ENCODE peak calls at places on chromosomes 7 and 10, in nine cellular contexts. One of them, this sample, is unnamed.
A peak's percentile ranks its signal among the peaks of the same experiment; 100 is the strongest.

GRCh38 chr10:125011926-125012705 is 70.2 kb downstream of the ZRANB1 start:
- DNase-seq in neuronal stem cell: no peak
- DNase-seq in BJ: no peak
- DNase-seq in left ventricle myocardium inferior: peak; percentile 51
- DNase-seq in CD4-positive, alpha-beta T cell: no peak
- DNase-seq in HCT116: no peak
- DNase-seq in IMR-90: no peak
- DNase-seq in SJCRH30: no peak
- DNase-seq in GM23248: peak; percentile 27
- DNase-seq in this sample: peak; percentile 77

GRCh38 chr7:136923111-136923510 is 54.7 kb downstream of the CHRM2 start:
- DNase-seq in neuronal stem cell: no peak
- DNase-seq in BJ: peak; percentile 82
- DNase-seq in left ventricle myocardium inferior: no peak
- DNase-seq in CD4-positive, alpha-beta T cell: no peak
- DNase-seq in HCT116: no peak
- DNase-seq in IMR-90: peak; percentile 77
- DNase-seq in SJCRH30: no peak
- DNase-seq in GM23248: peak; percentile 62
- DNase-seq in this sample: no peak

GRCh38 chr10:99667108-99667751 is 7.9 kb downstream of the ENTPD7 start:
- DNase-seq in neuronal stem cell: no peak
- DNase-seq in BJ: no peak
- DNase-seq in left ventricle myocardium inferior: no peak
- DNase-seq in CD4-positive, alpha-beta T cell: no peak
- DNase-seq in HCT116: peak; percentile 54
- DNase-seq in IMR-90: peak; percentile 92
- DNase-seq in SJCRH30: no peak
- DNase-seq in GM23248: peak; percentile 92
- DNase-seq in this sample: no peak

GRCh38 chr7:42574693-42575084 is 337.2 kb downstream of the C7orf25 start:
- DNase-seq in neuronal stem cell: no peak
- DNase-seq in BJ: no peak
- DNase-seq in left ventricle myocardium inferior: no peak
- DNase-seq in CD4-positive, alpha-beta T cell: no peak
- DNase-seq in HCT116: no peak
- DNase-seq in IMR-90: no peak
- DNase-seq in SJCRH30: peak; percentile 13
- DNase-seq in GM23248: peak; percentile 45
- DNase-seq in this sample: no peak

GRCh38 chr10:89553064-89553734 is 17.8 kb upstream of the SLC16A12 start:
- DNase-seq in neuronal stem cell: no peak
- DNase-seq in BJ: peak; percentile 95
- DNase-seq in left ventricle myocardium inferior: no peak
- DNase-seq in CD4-positive, alpha-beta T cell: no peak
- DNase-seq in HCT116: peak; percentile 82
- DNase-seq in IMR-90: peak; percentile 97
- DNase-seq in SJCRH30: no peak
- DNase-seq in GM23248: peak; percentile 96
- DNase-seq in this sample: no peak

GRCh38 chr10:46523881-46524470 is 32.5 kb downstream of the GPRIN2 start:
- DNase-seq in neuronal stem cell: no peak
- DNase-seq in BJ: peak; percentile 88
- DNase-seq in left ventricle myocardium inferior: peak; percentile 12
- DNase-seq in CD4-positive, alpha-beta T cell: no peak
- DNase-seq in HCT116: peak; percentile 35
- DNase-seq in IMR-90: peak; percentile 94
- DNase-seq in SJCRH30: peak; percentile 23
- DNase-seq in GM23248: peak; percentile 98
- DNase-seq in this sample: peak; percentile 10

GRCh38 chr10:29131952-29132820 is 156.7 kb upstream of the LYZL1 start:
- DNase-seq in neuronal stem cell: no peak
- DNase-seq in BJ: peak; percentile 16
- DNase-seq in left ventricle myocardium inferior: peak; percentile 29
- DNase-seq in CD4-positive, alpha-beta T cell: no peak
- DNase-seq in HCT116: no peak
- DNase-seq in IMR-90: peak; percentile 19
- DNase-seq in SJCRH30: no peak
- DNase-seq in GM23248: peak; percentile 28
- DNase-seq in this sample: no peak

GRCh38 chr7:112864380-112864779 is 74.2 kb upstream of the TMEM168 start:
- DNase-seq in neuronal stem cell: no peak
- DNase-seq in BJ: no peak
- DNase-seq in left ventricle myocardium inferior: no peak
- DNase-seq in CD4-positive, alpha-beta T cell: no peak
- DNase-seq in HCT116: no peak
- DNase-seq in IMR-90: no peak
- DNase-seq in SJCRH30: no peak
- DNase-seq in GM23248: no peak
- DNase-seq in this sample: no peak

DNA sequence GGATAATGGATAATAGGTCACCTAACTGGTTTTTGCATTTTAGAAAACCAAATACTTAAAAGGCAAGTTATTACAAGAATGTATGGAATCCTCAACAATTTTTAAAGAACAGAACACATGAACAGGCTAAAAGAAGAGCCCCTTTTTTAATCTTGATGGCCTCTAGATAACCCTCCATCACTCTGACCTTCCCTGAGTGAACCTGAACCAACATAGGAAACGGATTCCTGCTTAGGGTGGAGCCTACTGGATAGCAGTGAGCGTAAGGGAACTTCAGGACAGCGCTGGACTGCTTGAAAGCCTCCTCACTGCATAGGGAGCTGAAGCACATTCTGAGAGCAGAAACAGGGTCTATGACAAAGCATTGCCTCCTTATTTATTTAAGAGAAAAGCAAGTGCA is 20.5 kb downstream of the TRPV5 start:
- DNase-seq in neuronal stem cell: no peak
- DNase-seq in BJ: no peak
- DNase-seq in left ventricle myocardium inferior: no peak
- DNase-seq in CD4-positive, alpha-beta T cell: no peak
- DNase-seq in HCT116: no peak
- DNase-seq in IMR-90: no peak
- DNase-seq in SJCRH30: no peak
- DNase-seq in GM23248: no peak
- DNase-seq in this sample: no peak
- H3K27me3 ChIP-seq in neuronal stem cell: no peaks in the 10 kb centered on the region
- H3K27me3 ChIP-seq in BJ: no peaks in the 10 kb centered on the region
- H3K27me3 ChIP-seq in left ventricle myocardium inferior: peaks cover 52% of the 10 kb centered on the region
- H3K27me3 ChIP-seq in CD4-positive, alpha-beta T cell: peaks cover 13% of the 10 kb centered on the region
- H3K27me3 ChIP-seq in HCT116: peaks cover 19% of the 10 kb centered on the region
- H3K27me3 ChIP-seq in IMR-90: no peaks in the 10 kb centered on the region
- H3K27me3 ChIP-seq in SJCRH30: peaks cover 17% of the 10 kb centered on the region
- H3K27me3 ChIP-seq in GM23248: no peaks in the 10 kb centered on the region
- H3K27me3 ChIP-seq in this sample: no peaks in the 10 kb centered on the region

DNA sequence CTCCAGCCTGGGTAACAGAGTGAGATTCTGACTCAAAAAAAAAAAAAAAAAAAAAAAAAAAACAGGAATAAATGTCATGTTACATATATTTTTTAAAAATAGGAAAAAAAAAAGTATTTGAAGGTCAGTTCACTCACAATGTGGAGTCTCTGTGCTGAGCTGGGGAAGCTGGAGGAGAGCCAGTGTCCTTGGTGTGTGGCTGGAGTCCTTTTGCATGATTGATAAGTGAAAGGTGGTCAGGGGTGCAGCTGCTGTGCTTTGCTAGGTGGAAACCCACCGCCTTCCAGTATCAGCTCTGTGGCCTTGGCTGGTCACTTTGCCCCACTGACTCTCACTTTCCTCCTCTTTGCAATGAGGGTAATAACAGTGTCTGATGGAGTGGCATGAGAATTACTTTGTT is 101.9 kb downstream of the VWC2 start:
- DNase-seq in neuronal stem cell: no peak
- DNase-seq in BJ: no peak
- DNase-seq in left ventricle myocardium inferior: no peak
- DNase-seq in CD4-positive, alpha-beta T cell: no peak
- DNase-seq in HCT116: no peak
- DNase-seq in IMR-90: no peak
- DNase-seq in SJCRH30: no peak
- DNase-seq in GM23248: no peak
- DNase-seq in this sample: no peak
- H3K27me3 ChIP-seq in neuronal stem cell: no peaks in the 10 kb centered on the region
- H3K27me3 ChIP-seq in BJ: no peaks in the 10 kb centered on the region
- H3K27me3 ChIP-seq in left ventricle myocardium inferior: no peaks in the 10 kb centered on the region
- H3K27me3 ChIP-seq in CD4-positive, alpha-beta T cell: no peaks in the 10 kb centered on the region
- H3K27me3 ChIP-seq in HCT116: no peaks in the 10 kb centered on the region
- H3K27me3 ChIP-seq in IMR-90: no peaks in the 10 kb centered on the region
- H3K27me3 ChIP-seq in SJCRH30: no peaks in the 10 kb centered on the region
- H3K27me3 ChIP-seq in GM23248: no peaks in the 10 kb centered on the region
- H3K27me3 ChIP-seq in this sample: no peaks in the 10 kb centered on the region

GRCh38 chr10:1672001-1672781 is 65.1 kb downstream of the ADARB2 start:
- DNase-seq in neuronal stem cell: no peak
- DNase-seq in BJ: no peak
- DNase-seq in left ventricle myocardium inferior: no peak
- DNase-seq in CD4-positive, alpha-beta T cell: no peak
- DNase-seq in HCT116: no peak
- DNase-seq in IMR-90: no peak
- DNase-seq in SJCRH30: no peak
- DNase-seq in GM23248: no peak
- DNase-seq in this sample: no peak
- H3K27me3 ChIP-seq in neuronal stem cell: no peaks in the 10 kb centered on the region
- H3K27me3 ChIP-seq in BJ: no peaks in the 10 kb centered on the region
- H3K27me3 ChIP-seq in left ventricle myocardium inferior: peaks cover 22% of the 10 kb centered on the region
- H3K27me3 ChIP-seq in CD4-positive, alpha-beta T cell: no peaks in the 10 kb centered on the region
- H3K27me3 ChIP-seq in HCT116: peaks cover 15% of the 10 kb centered on the region
- H3K27me3 ChIP-seq in IMR-90: no peaks in the 10 kb centered on the region
- H3K27me3 ChIP-seq in SJCRH30: no peaks in the 10 kb centered on the region
- H3K27me3 ChIP-seq in GM23248: no peaks in the 10 kb centered on the region
- H3K27me3 ChIP-seq in this sample: no peaks in the 10 kb centered on the region

DNA sequence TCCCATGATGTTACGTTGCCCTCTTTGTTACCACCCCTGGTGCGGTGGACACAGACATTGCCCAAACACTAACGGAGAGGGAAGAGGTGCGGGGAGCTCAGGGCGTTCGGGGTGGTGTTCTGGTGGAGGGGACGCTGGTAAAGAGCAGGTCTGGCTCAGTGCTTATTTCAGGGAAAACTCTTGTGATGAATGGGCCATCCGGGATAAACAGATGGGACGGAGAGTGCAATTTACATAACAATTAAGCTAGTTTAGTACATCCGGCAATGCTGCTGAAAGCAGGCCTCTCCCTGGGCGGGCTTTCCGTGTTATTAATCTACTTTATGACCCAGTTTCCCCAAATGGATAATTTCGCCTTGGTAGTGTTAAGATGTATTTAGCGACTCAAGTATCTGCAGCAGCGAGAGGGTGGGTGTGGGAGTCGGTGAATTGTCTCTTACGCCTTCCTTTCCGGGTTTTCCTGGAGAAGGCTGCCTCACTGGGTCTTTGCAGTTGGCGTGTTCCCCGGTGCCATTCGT is 25.1 kb downstream of the FOXK1 start:
- DNase-seq in neuronal stem cell: peak; percentile 43
- DNase-seq in BJ: no peak
- DNase-seq in left ventricle myocardium inferior: no peak
- DNase-seq in CD4-positive, alpha-beta T cell: no peak
- DNase-seq in HCT116: no peak
- DNase-seq in IMR-90: no peak
- DNase-seq in SJCRH30: no peak
- DNase-seq in GM23248: peak; percentile 50
- DNase-seq in this sample: no peak
- H3K27me3 ChIP-seq in neuronal stem cell: no peaks in the 10 kb centered on the region
- H3K27me3 ChIP-seq in BJ: no peaks in the 10 kb centered on the region
- H3K27me3 ChIP-seq in left ventricle myocardium inferior: no peaks in the 10 kb centered on the region
- H3K27me3 ChIP-seq in CD4-positive, alpha-beta T cell: no peaks in the 10 kb centered on the region
- H3K27me3 ChIP-seq in HCT116: no peaks in the 10 kb centered on the region
- H3K27me3 ChIP-seq in IMR-90: no peaks in the 10 kb centered on the region
- H3K27me3 ChIP-seq in SJCRH30: no peaks in the 10 kb centered on the region
- H3K27me3 ChIP-seq in GM23248: no peaks in the 10 kb centered on the region
- H3K27me3 ChIP-seq in this sample: no peaks in the 10 kb centered on the region

GRCh38 chr7:20797174-20798080 is 10.7 kb upstream of the SP8 start:
- DNase-seq in neuronal stem cell: no peak
- DNase-seq in BJ: no peak
- DNase-seq in left ventricle myocardium inferior: no peak
- DNase-seq in CD4-positive, alpha-beta T cell: no peak
- DNase-seq in HCT116: no peak
- DNase-seq in IMR-90: no peak
- DNase-seq in SJCRH30: peak; percentile 77
- DNase-seq in GM23248: no peak
- DNase-seq in this sample: no peak

GRCh38 chr7:20798694-20799121 is 12.0 kb upstream of the SP8 start:
- DNase-seq in neuronal stem cell: no peak
- DNase-seq in BJ: no peak
- DNase-seq in left ventricle myocardium inferior: no peak
- DNase-seq in CD4-positive, alpha-beta T cell: no peak
- DNase-seq in HCT116: no peak
- DNase-seq in IMR-90: no peak
- DNase-seq in SJCRH30: peak; percentile 30
- DNase-seq in GM23248: no peak
- DNase-seq in this sample: no peak

GRCh38 chr7:20796565-20796964 is 9.9 kb upstream of the SP8 start:
- DNase-seq in neuronal stem cell: no peak
- DNase-seq in BJ: no peak
- DNase-seq in left ventricle myocardium inferior: no peak
- DNase-seq in CD4-positive, alpha-beta T cell: no peak
- DNase-seq in HCT116: no peak
- DNase-seq in IMR-90: no peak
- DNase-seq in SJCRH30: no peak
- DNase-seq in GM23248: no peak
- DNase-seq in this sample: no peak

GRCh38 chr7:20799566-20800377 is 13.1 kb upstream of the SP8 start:
- DNase-seq in neuronal stem cell: no peak
- DNase-seq in BJ: no peak
- DNase-seq in left ventricle myocardium inferior: no peak
- DNase-seq in CD4-positive, alpha-beta T cell: no peak
- DNase-seq in HCT116: no peak
- DNase-seq in IMR-90: no peak
- DNase-seq in SJCRH30: no peak
- DNase-seq in GM23248: no peak
- DNase-seq in this sample: no peak

DNA sequence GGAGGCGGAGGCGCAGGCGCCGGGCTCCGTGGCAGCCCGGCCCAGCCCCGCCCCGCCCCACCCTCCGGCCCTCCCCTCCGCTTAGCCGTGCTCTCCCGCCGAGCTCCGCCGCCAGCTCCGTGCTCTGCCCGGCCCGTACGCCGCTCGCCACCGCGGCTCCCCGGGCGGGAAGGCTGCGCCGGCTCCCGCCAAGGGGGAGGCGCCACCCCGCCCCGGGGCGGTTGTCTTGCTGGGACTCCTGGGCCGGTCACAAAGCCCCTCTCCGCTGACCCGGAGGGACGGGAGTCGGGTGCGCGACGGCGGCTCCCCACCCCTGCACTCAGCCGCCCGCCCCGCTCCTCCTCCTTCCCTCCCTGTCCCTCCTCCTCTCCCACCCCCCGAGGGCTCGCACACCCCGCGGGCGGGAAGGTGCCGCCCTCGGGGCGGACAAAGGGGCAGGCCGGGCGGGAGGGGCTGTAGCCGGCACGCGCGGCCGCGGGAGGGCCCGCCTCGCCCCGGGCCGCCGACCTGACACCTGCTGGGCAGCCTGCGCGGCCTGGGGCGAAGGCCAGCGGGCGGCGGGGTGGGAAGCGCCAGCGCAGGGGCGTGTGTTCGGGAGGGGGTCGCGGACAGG is 11.5 kb upstream of the SP8 start:
- DNase-seq in neuronal stem cell: peak; percentile 77
- DNase-seq in BJ: no peak
- DNase-seq in left ventricle myocardium inferior: no peak
- DNase-seq in CD4-positive, alpha-beta T cell: no peak
- DNase-seq in HCT116: peak; percentile 54
- DNase-seq in IMR-90: no peak
- DNase-seq in SJCRH30: peak; percentile 84
- DNase-seq in GM23248: peak; percentile 58
- DNase-seq in this sample: no peak
- H3K27me3 ChIP-seq in neuronal stem cell: peaks cover 72% of the 10 kb centered on the region
- H3K27me3 ChIP-seq in BJ: peaks cover 33% of the 10 kb centered on the region
- H3K27me3 ChIP-seq in left ventricle myocardium inferior: peaks cover 99% of the 10 kb centered on the region
- H3K27me3 ChIP-seq in CD4-positive, alpha-beta T cell: peaks cover 75% of the 10 kb centered on the region
- H3K27me3 ChIP-seq in HCT116: no peaks in the 10 kb centered on the region
- H3K27me3 ChIP-seq in IMR-90: peaks cover 45% of the 10 kb centered on the region
- H3K27me3 ChIP-seq in SJCRH30: no peaks in the 10 kb centered on the region
- H3K27me3 ChIP-seq in GM23248: peaks cover 68% of the 10 kb centered on the region
- H3K27me3 ChIP-seq in this sample: peaks cover 78% of the 10 kb centered on the region

This sample was measured in gastrocnemius medialis.